ENCODE peak calls at places on chromosomes 13 and 19, in six cellular contexts. N is upper lobe of right lung; X is GM23248; V is heart right ventricle; O is CD8-positive, alpha-beta memory T cell; Z is endodermal cell. D is an unnamed sample.

GRCh38 chr13:107124129-107124718 is 556.3 kb upstream of the ARGLU1 start:
- DNase-seq in O (no peak), N (no peak), X (peak), Z (no peak), V (no peak), D (no peak)

GRCh38 chr19:42455621-42456081 is 12.9 kb upstream of the CXCL17 start:
- DNase-seq in N (no peak), V (no peak), O (no peak), X (no peak), Z (no peak), D (no peak)

GRCh38 chr13:83878691-83879410 is 3.4 kb downstream of the SLITRK1 start:
- DNase-seq in N (no peak), X (no peak), O (no peak), V (no peak), Z (peak), D (no peak)

GRCh38 chr19:47776568-47776967 is 1.9 kb upstream of the SELENOW start:
- DNase-seq in N (no peak), Z (no peak), X (no peak), O (no peak), V (no peak), D (no peak)

GRCh38 chr13:108830916-108831315 is 201.5 kb downstream of the MYO16 start:
- DNase-seq in N (no peak), Z (no peak), V (no peak), X (no peak), O (no peak), D (no peak)

GRCh38 chr19:10872551-10873107 is 1.3 kb downstream of the CARM1 start:
- DNase-seq in O (no peak), X (peak), N (no peak), V (no peak), Z (peak), D (no peak)

GRCh38 chr13:74219571-74219970 is 85.4 kb upstream of the KLF12 start:
- DNase-seq in V (no peak), O (no peak), X (no peak), N (no peak), Z (no peak), D (no peak)

GRCh38 chr13:75724742-75725504 is 88.8 kb downstream of the LMO7 start:
- DNase-seq in O (no peak), V (no peak), N (no peak), Z (no peak), X (no peak), D (no peak)

GRCh38 chr13:90633849-90634248 is 713.6 kb upstream of the MIR17HG start:
- DNase-seq in O (no peak), N (no peak), Z (no peak), X (no peak), V (no peak), D (no peak)

GRCh38 chr19:47200530-47200929 is 30.5 kb downstream of the BBC3 start:
- DNase-seq in V (no peak), N (no peak), Z (no peak), X (no peak), O (no peak), D (no peak)

GRCh38 chr13:111949311-111949710 is 117.6 kb upstream of the SOX1 start:
- DNase-seq in X (no peak), N (peak), Z (no peak), V (no peak), O (no peak), D (no peak)

GRCh38 chr13:108877300-108877699 is 247.9 kb downstream of the MYO16 start:
- DNase-seq in Z (no peak), V (no peak), X (peak), O (no peak), N (no peak), D (no peak)

GRCh38 chr13:99221567-99222239 is 21.0 kb downstream of the UBAC2 start:
- DNase-seq in Z (no peak), O (no peak), V (no peak), X (no peak), N (no peak), D (no peak)

GRCh38 chr19:10896851-10897526 is 25.6 kb downstream of the CARM1 start:
- DNase-seq in X (no peak), Z (peak), V (no peak), N (no peak), O (no peak), D (no peak)

GRCh38 chr19:16942583-16942982 is 53.8 kb downstream of the F2RL3 start:
- DNase-seq in N (no peak), V (no peak), X (no peak), Z (no peak), O (no peak), D (no peak)

GRCh38 chr13:57933606-57934005 is 302.1 kb downstream of the PCDH17 start:
- DNase-seq in X (no peak), Z (no peak), V (no peak), N (no peak), O (no peak), D (no peak)

GRCh38 chr13:29758591-29759114 is 91.8 kb downstream of the UBL3 start:
- DNase-seq in O (peak), V (no peak), X (no peak), Z (no peak), N (peak), D (no peak)

GRCh38 chr19:4036576-4037300 is 29.2 kb downstream of the PIAS4 start:
- DNase-seq in O (no peak), X (no peak), V (no peak), Z (no peak), N (no peak), D (no peak)

GRCh38 chr19:13959962-13960862 is 7.9 kb downstream of the DCAF15 start:
- DNase-seq in V (no peak), Z (peak), N (no peak), X (peak), O (no peak), D (no peak)

GRCh38 chr19:12773571-12773970 is 1.8 kb downstream of the HOOK2 start:
- DNase-seq in X (peak), V (no peak), Z (no peak), O (no peak), N (no peak), D (no peak)

GRCh38 chr13:71831716-71832115 is 35.3 kb downstream of the DACH1 start:
- DNase-seq in Z (peak), X (no peak), V (no peak), N (no peak), O (no peak), D (no peak)

GRCh38 chr19:45470147-45471081 is 2.6 kb downstream of the FOSB start:
- DNase-seq in V (no peak), N (peak), O (peak), X (peak), Z (no peak), D (peak)

GRCh38 chr13:67390462-67391093 is 160.4 kb upstream of the PCDH9 start:
- DNase-seq in N (no peak), O (no peak), Z (no peak), V (no peak), X (no peak), D (no peak)

GRCh38 chr19:15287496-15287895 is 44.8 kb downstream of the BRD4 start:
- DNase-seq in X (no peak), Z (no peak), N (no peak), V (no peak), O (no peak), D (no peak)

GRCh38 chr19:18915639-18916038 is 3.5 kb downstream of the COPE start:
- DNase-seq in Z (peak), O (no peak), X (peak), V (no peak), N (no peak), D (no peak)

GRCh38 chr19:33385956-33386355 is 12.4 kb downstream of the CEBPG start:
- DNase-seq in N (no peak), O (no peak), X (no peak), Z (no peak), V (peak), D (no peak)

GRCh38 chr19:46115396-46116109 is 8.9 kb downstream of the IGFL3 start:
- DNase-seq in O (no peak), X (peak), N (no peak), V (no peak), Z (no peak), D (no peak)

GRCh38 chr13:72782717-72783116 is 784 bp downstream of the PIBF1 start:
- DNase-seq in V (no peak), X (peak), Z (no peak), N (no peak), O (no peak), D (no peak)

GRCh38 chr19:15443325-15443724 is 6.4 kb downstream of the WIZ start:
- DNase-seq in O (no peak), Z (no peak), X (no peak), V (no peak), N (no peak), D (no peak)

GRCh38 chr13:49679244-49679643 is 12.0 kb downstream of the EBPL start:
- DNase-seq in N (no peak), V (no peak), X (peak), O (no peak), Z (peak), D (no peak)

GRCh38 chr13:102394158-102395053 is 7.4 kb downstream of the FGF14 start:
- DNase-seq in N (peak), Z (peak), V (peak), X (peak), O (peak), D (peak)

GRCh38 chr13:40114305-40114896 is 458.9 kb downstream of the COG6 start:
- DNase-seq in Z (no peak), V (no peak), O (no peak), X (no peak), N (no peak), D (no peak)

GRCh38 chr13:40113644-40114304 is 458.3 kb downstream of the COG6 start:
- DNase-seq in O (no peak), Z (no peak), X (peak), N (no peak), V (no peak), D (no peak)

GRCh38 chr13:40103864-40104263 is 448.4 kb downstream of the COG6 start:
- DNase-seq in X (no peak), V (no peak), Z (no peak), O (no peak), N (no peak), D (no peak)

DNA sequence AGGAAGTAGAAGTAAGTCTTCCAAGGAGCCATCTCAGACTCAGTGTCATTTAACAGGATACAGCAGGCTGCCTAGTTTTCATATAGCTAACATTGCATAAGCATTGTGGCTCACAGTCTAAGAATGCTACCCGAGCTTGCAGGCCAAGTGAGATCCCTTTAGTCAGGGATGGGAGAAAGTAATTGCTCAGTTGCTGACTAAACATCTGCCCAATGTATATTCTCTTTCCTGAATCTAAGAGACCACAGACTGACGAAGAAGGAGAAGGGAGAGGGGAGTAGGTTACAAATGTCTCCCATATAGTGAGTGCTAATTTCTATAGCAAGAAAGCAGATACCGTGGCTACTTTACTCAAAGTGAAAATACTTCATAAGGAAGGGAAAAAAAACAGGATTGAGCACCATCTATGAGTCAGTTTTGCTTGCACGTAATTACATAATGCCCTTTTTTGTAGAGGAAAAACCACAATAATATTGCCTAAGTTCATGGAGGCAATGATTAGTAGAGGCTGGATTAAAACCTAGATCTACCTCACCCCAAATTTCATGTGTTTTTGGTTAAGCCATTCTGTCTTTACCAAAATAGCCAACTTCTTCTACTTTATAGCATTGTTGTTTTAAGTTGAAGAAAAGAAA is 454.0 kb downstream of the COG6 start:
- DNase-seq in N (no peak), V (no peak), Z (no peak), O (no peak), X (peak), D (no peak)
- H3K4me3 ChIP-seq in N (no peak), V (no peak), Z (no peak), O (no peak), X (peak), D (no peak)

DNA sequence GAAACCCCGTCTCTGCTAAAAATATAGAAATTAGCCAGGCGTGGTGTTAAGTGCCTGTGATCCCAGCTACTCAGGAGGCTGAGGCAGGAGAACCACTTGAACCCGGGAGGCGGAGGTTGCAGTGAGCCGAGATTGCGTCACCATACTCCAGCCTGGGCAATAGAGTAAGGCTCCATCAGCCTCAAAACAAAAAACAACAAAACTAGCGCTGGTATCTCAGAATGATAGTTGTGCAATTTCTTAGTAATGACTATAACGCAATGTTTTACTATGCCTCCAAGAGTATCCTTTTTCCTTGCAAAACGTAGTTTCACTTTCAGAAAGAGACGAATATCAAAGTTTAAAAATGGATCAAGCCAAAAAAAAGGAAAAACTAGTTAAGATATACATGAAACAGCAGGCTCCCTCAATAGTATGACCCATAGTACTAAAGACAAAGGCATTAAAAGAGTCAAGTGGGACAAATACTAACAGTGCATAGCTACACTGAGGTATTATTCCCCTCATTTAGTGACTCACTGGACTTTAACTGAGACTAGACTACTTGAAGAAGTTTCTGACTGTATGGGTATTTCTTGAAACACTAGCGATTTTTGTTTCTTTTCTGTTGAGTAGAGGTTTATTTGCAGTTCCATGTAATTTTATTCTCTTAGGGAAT is 10.5 kb upstream of the ITM2B start:
- DNase-seq in V (peak), Z (no peak), N (peak), X (peak), O (no peak), D (no peak)
- H3K27ac ChIP-seq in V (peak), Z (no peak), N (peak), X (peak), O (no peak), D (peak)

DNA sequence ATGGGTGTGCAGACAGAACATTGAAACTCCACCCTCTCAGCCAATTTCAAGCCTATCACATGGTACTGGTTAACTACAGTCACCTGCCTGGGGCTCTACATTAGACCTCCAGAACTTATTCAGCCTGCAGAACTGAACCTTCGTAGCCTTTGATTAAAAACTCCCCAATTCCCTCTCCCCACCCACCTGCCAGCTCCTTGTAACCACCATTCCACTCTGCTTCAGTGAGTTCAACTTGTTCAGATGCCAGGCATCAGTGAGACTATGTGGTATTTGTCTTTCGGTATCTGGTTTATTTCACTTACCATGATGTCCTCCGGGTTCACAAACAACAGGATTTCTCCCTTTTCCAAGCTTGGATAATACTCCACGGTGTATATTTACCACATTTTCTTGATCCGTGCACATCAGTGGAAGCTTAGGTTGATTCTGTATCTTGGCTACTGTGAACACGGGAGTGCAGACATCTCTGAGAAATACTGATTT is 19.2 kb downstream of the RAB20 start:
- DNase-seq in O (no peak), N (no peak), X (no peak), Z (no peak), V (no peak), D (no peak)
- H3K4me3 ChIP-seq in O (no peak), N (no peak), X (no peak), Z (no peak), V (no peak), D (no peak)

GRCh38 chr19:5116292-5116691 is 147.4 kb downstream of the KDM4B start:
- DNase-seq in V (no peak), Z (no peak), O (no peak), N (no peak), X (no peak), D (no peak)

GRCh38 chr19:5114713-5115112 is 145.8 kb downstream of the KDM4B start:
- DNase-seq in O (no peak), X (no peak), N (no peak), Z (no peak), V (no peak), D (no peak)

GRCh38 chr19:5115351-5115750 is 146.4 kb downstream of the KDM4B start:
- DNase-seq in O (no peak), N (no peak), Z (no peak), X (no peak), V (no peak), D (no peak)

GRCh38 chr19:5117421-5117820 is 148.5 kb downstream of the KDM4B start:
- DNase-seq in N (no peak), O (no peak), Z (no peak), X (no peak), V (no peak), D (no peak)

DNA sequence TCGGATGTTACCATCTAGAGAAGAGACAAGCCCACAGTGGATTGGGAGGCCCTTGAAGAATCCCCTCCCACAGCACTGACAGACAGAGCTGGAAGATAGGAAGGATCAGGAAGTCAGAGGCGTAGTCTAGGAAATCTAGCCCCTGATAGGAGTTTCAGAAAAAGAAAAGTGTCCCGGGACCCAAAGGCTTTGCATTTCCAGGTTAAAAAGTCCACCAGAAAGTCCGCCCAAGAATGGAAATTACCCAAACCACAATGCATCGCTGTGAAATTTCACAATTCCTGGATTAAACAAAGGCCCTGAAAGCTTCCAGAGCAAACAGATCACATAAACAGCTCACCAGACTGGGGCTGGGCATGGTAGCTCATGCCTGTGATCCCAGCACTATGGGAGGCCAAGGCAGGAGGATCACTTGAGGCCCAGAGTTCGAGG is 146.9 kb downstream of the KDM4B start:
- DNase-seq in V (no peak), O (no peak), Z (no peak), X (peak), N (no peak), D (no peak)
- H3K27ac ChIP-seq in V (no peak), O (no peak), Z (peak), X (peak), N (no peak), D (no peak)

GRCh38 chr13:113929628-113930615 is 44.0 kb downstream of the C13orf46 start:
- DNase-seq in N (peak), X (no peak), O (no peak), V (no peak), Z (peak), D (peak)

GRCh38 chr13:113928701-113929627 is 44.9 kb downstream of the C13orf46 start:
- DNase-seq in O (no peak), X (peak), V (peak), Z (peak), N (peak), D (peak)

GRCh38 chr13:113926951-113927660 is 46.8 kb downstream of the C13orf46 start:
- DNase-seq in V (peak), O (no peak), N (no peak), Z (peak), X (no peak), D (peak)

GRCh38 chr13:113926301-113926761 is 47.5 kb downstream of the C13orf46 start:
- DNase-seq in Z (no peak), N (no peak), V (no peak), X (peak), O (no peak), D (peak)

GRCh38 chr13:113927661-113928581 is 46.0 kb downstream of the C13orf46 start:
- DNase-seq in V (no peak), X (peak), Z (peak), N (peak), O (no peak), D (peak)
- H3K4me3 ChIP-seq in V (no peak), X (peak), Z (no peak), N (no peak), O (no peak), D (no peak)

DNA sequence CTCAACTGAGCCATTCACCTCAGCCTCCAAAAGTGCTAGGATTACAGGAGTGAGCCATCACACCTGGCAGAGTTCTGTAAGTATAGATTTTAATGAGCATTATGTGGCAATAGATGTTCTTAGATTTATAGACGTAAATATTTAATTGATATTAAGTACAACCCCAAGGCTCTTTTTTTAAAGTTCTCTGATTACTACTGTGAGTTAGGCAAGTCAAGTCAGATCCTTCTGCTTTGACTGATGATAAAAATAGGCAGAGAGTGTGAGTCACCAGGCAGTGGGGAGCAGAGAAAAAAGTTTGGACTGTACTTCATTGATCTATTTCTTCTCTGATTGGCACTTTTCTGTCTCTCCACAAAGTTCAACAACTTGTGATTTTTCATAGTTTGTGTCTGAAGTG is 1379.9 kb downstream of the UQCRFS1 start:
- DNase-seq in O (no peak), Z (no peak), V (no peak), N (no peak), X (peak), D (no peak)
- H3K27ac ChIP-seq in O (no peak), Z (no peak), V (no peak), N (no peak), X (no peak), D (no peak)

GRCh38 chr19:49849433-49850220 is 1.3 kb upstream of the PTOV1 start:
- DNase-seq in N (no peak), X (no peak), Z (no peak), V (no peak), O (no peak), D (no peak)
- H3K4me3 ChIP-seq in N (peak), X (peak), Z (peak), V (peak), O (peak), D (peak)

GRCh38 chr13:28423010-28423409 is 71.9 kb downstream of the FLT1 start:
- DNase-seq in O (no peak), N (peak), V (peak), X (no peak), Z (no peak), D (no peak)
- H3K27ac ChIP-seq in O (no peak), N (peak), V (no peak), X (no peak), Z (no peak), D (no peak)

D was measured in coronary artery.